ENCODE peak calls at places on chromosome 6, in five cellular contexts. E is fibroblast of the aortic adventitia, T is AG09319, Q is fibroblast of lung, U is endothelial cell of umbilical vein. Y is an unnamed sample.

GRCh38 chr6:157715766-157716171 is 107.3 kb upstream of the SNX9 start:
- DNase-seq in E (peak; percentile 99), T (peak; percentile 99), Q (peak; percentile 68), U (no peak), Y (no peak)

GRCh38 chr6:82118150-82118562 is 129.4 kb downstream of the IBTK start:
- DNase-seq in E (peak; percentile 60), T (no peak), Q (no peak), U (no peak), Y (no peak)

GRCh38 chr6:108365488-108365887 is 70.6 kb downstream of the AFG1L start:
- DNase-seq in E (peak; percentile 2), T (no peak), Q (no peak), U (no peak), Y (no peak)

GRCh38 chr6:106133040-106133439 is 46.9 kb downstream of the PRDM1 start:
- DNase-seq in E (no peak), T (no peak), Q (no peak), U (no peak), Y (no peak)

GRCh38 chr6:37187321-37188022 is 17.5 kb downstream of the PIM1 start:
- DNase-seq in E (no peak), T (no peak), Q (no peak), U (no peak), Y (no peak)

GRCh38 chr6:166907373-166907841 is 48.9 kb downstream of the RNASET2 start:
- DNase-seq in E (no peak), T (no peak), Q (no peak), U (no peak), Y (peak; percentile 52)

GRCh38 chr6:56235245-56235644 is 12.1 kb downstream of the COL21A1 start:
- DNase-seq in E (peak; percentile 66), T (no peak), Q (peak; percentile 14), U (peak; percentile 67), Y (no peak)

GRCh38 chr6:150004101-150004782 is 21.1 kb downstream of the RAET1L start:
- DNase-seq in E (no peak), T (no peak), Q (no peak), U (no peak), Y (peak; percentile 39)

GRCh38 chr6:50846109-50846859 is 27.6 kb downstream of the TFAP2B start:
- DNase-seq in E (no peak), T (no peak), Q (no peak), U (no peak), Y (no peak)

GRCh38 chr6:7431594-7432390 is 42.2 kb downstream of the RIOK1 start:
- DNase-seq in E (peak; percentile 31), T (no peak), Q (peak; percentile 39), U (no peak), Y (no peak)

GRCh38 chr6:53628354-53629119 is 37.0 kb downstream of the KLHL31 start:
- DNase-seq in E (peak; percentile 90), T (no peak), Q (peak; percentile 95), U (no peak), Y (no peak)

GRCh38 chr6:87391334-87391733 is 16.4 kb upstream of the CFAP206 start:
- DNase-seq in E (peak; percentile 17), T (no peak), Q (no peak), U (peak; percentile 36), Y (no peak)

GRCh38 chr6:63307581-63308246 is 12.1 kb downstream of the LGSN start:
- DNase-seq in E (peak; percentile 74), T (peak; percentile 2), Q (peak; percentile 11), U (peak; percentile 53), Y (peak; percentile 26)

GRCh38 chr6:153028261-153028660 is 25.8 kb upstream of the MTRF1L start:
- DNase-seq in E (peak; percentile 16), T (no peak), Q (peak; percentile 23), U (no peak), Y (no peak)

GRCh38 chr6:166640342-166641043 is 13.4 kb upstream of the RPS6KA2 start:
- DNase-seq in E (no peak), T (no peak), Q (no peak), U (peak; percentile 76), Y (no peak)

GRCh38 chr6:158755636-158756035 is 63.5 kb downstream of the EZR start:
- DNase-seq in E (no peak), T (no peak), Q (no peak), U (no peak), Y (no peak)

GRCh38 chr6:10237284-10238043 is 177.4 kb downstream of the TFAP2A start:
- DNase-seq in E (no peak), T (no peak), Q (peak; percentile 59), U (no peak), Y (no peak)

GRCh38 chr6:10409160-10409765 is 5.6 kb downstream of the TFAP2A start:
- DNase-seq in E (no peak), T (no peak), Q (no peak), U (no peak), Y (no peak)

GRCh38 chr6:134962421-134962820 is 12.5 kb upstream of the ALDH8A1 start:
- DNase-seq in E (no peak), T (no peak), Q (no peak), U (no peak), Y (no peak)

GRCh38 chr6:90217621-90218496 is 78.8 kb downstream of the BACH2 start:
- DNase-seq in E (no peak), T (peak; percentile 71), Q (no peak), U (no peak), Y (no peak)

GRCh38 chr6:73309784-73310502 is 44.1 kb downstream of the DPPA5 start:
- DNase-seq in E (peak; percentile 53), T (no peak), Q (peak; percentile 71), U (peak; percentile 68), Y (no peak)

GRCh38 chr6:137853569-137854213 is 13.4 kb upstream of the TNFAIP3 start:
- DNase-seq in E (peak; percentile 83), T (no peak), Q (peak; percentile 92), U (peak; percentile 82), Y (no peak)

GRCh38 chr6:162149786-162150185 is 577.8 kb downstream of the PRKN start:
- DNase-seq in E (no peak), T (no peak), Q (no peak), U (no peak), Y (no peak)

GRCh38 chr6:150417247-150417646 is 48.4 kb downstream of the IYD start:
- DNase-seq in E (no peak), T (no peak), Q (no peak), U (no peak), Y (no peak)

GRCh38 chr6:168171673-168172352 is 92.8 kb upstream of the FRMD1 start:
- DNase-seq in E (no peak), T (no peak), Q (no peak), U (no peak), Y (no peak)

GRCh38 chr6:32085759-32086458 is 23.2 kb downstream of the TNXB start:
- DNase-seq in E (no peak), T (no peak), Q (no peak), U (no peak), Y (no peak)
- TF ChIP-seq CTCF in E (no peak), T (no peak), Q (no peak), U (no peak), Y (peak; percentile 26)

GRCh38 chr6:123715243-123715863 is 78.6 kb upstream of the TRDN start:
- DNase-seq in E (peak; percentile 63), T (peak; percentile 1), Q (peak; percentile 1), U (peak; percentile 55), Y (peak; percentile 3)
- TF ChIP-seq CTCF in E (peak; percentile 52), T (peak; percentile 39), Q (peak; percentile 39), U (peak; percentile 36), Y (peak; percentile 36)

DNA sequence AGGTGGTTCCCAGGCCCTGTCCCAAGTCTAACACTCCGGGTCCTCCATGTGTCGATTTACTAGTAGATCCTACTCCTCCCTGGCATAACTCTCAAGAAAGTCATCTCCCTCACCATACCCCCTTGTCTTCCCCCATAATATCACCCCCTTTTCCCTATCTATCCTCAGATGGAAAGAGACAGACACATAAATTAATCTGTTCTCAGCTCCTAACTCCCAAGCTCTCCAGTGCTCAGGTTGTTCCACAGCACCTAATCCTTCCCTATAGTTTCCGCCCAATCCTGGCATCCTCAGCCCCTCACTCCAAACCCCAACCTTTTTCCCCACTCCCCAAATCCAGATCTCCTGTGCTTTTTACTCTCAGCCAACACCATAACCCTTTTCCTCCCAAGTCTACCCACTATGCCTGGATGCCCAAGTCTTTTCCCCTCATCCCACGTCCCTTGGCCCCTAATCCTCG is 808 bp downstream of the ILRUN start:
- DNase-seq in E (no peak), T (no peak), Q (no peak), U (peak; percentile 17), Y (no peak)
- TF ChIP-seq CTCF in E (no peak), T (no peak), Q (no peak), U (no peak), Y (no peak)

GRCh38 chr6:26404534-26404933 is 2.5 kb downstream of the BTN3A1 start:
- DNase-seq in E (no peak), T (no peak), Q (no peak), U (no peak), Y (no peak)

GRCh38 chr6:26412225-26412624 is 10.2 kb downstream of the BTN3A1 start:
- DNase-seq in E (no peak), T (no peak), Q (no peak), U (no peak), Y (no peak)

GRCh38 chr6:26411751-26412150 is 9.7 kb downstream of the BTN3A1 start:
- DNase-seq in E (no peak), T (no peak), Q (no peak), U (no peak), Y (no peak)

GRCh38 chr6:26412954-26413353 is 10.9 kb downstream of the BTN3A1 start:
- DNase-seq in E (no peak), T (no peak), Q (no peak), U (peak; percentile 65), Y (no peak)

DNA sequence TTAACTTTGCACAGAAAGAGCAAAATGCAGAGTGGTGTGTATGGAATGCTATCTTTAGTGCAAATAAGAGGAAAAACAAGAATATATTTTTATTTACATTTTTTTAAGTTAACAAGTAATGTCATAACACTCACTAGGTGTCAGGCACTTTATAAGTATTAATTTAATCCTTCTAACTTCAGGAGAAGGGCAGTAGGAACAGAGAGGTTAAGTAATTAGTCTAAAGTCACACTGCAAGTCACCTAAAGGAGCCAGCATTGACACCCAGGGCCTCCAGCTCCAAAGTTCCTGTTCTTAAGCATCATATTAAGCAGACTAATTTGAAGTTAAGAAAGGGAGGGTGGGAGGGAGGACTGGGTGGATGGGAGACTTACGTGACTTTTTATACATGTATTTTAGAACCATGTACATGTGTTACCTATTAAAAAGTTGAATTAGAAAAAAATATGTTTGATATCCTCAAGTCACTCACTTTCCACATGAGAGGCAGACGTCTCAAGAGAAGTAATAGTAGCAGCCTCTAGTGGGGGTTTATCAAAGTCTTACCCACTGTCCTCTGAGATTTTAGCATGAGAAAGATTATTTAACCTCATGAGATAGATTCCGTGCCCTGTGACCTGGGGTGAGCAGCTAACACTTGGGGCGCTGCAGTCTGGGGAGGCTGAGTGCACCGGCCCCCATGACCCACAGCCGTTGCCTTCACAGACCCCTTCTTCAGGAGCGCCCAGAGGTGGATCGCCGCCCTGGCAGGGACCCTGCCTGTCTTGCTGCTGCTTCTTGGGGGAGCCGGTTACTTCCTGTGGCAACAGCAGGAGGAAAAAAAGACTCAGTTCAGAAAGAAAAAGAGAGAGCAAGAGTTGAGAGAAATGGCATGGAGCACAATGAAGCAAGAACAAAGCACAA is 7.0 kb downstream of the BTN3A1 start:
- DNase-seq in E (no peak), T (no peak), Q (no peak), U (no peak), Y (no peak)
- TF ChIP-seq CTCF in E (no peak), T (no peak), Q (no peak), U (no peak), Y (no peak)

GRCh38 chr6:24494726-24495515 is at the start of gene ALDH5A1:
- DNase-seq in E (peak; percentile 7), T (no peak), Q (peak; percentile 72), U (peak; percentile 50), Y (no peak)
- TF ChIP-seq CTCF in E (no peak), T (peak; percentile 14), Q (peak; percentile 12), U (peak; percentile 35), Y (peak; percentile 33)